ENCODE peak calls at places on chromosomes 3 and 15, in four cellular contexts. M is ACHN; Y is fibroblast of the conjunctiva; U is activated CD4-positive, alpha-beta T cell treated with anti-CD3 and anti-CD28 coated beads, Interleukin-2, amount 10 ng/mL, durations not matched to agents 7 days and 5 days. B is an unnamed sample.

GRCh38 chr15:79474252-79474651 is 42.1 kb downstream of the MINAR1 start:
- DNase-seq in U (no peak), M (no peak), Y (no peak), B (no peak)

GRCh38 chr3:142866841-142867631 is 21.8 kb downstream of the PCOLCE2 start:
- DNase-seq in M (no peak), U (no peak), Y (no peak), B (no peak)

GRCh38 chr3:153961498-153961897 is 159.7 kb upstream of the ARHGEF26 start:
- DNase-seq in Y (no peak), U (no peak), M (no peak), B (no peak)

GRCh38 chr15:58065445-58066041 is at the start of gene ALDH1A2:
- DNase-seq in U (no peak), Y (no peak), M (no peak), B (no peak)

GRCh38 chr3:14407203-14407602 is 4.8 kb downstream of the SLC6A6 start:
- DNase-seq in U (no peak), M (no peak), Y (no peak), B (no peak)

GRCh38 chr3:130849111-130849552 is 44.8 kb upstream of the ATP2C1 start:
- DNase-seq in U (no peak), M (no peak), Y (no peak), B (no peak)

GRCh38 chr15:98599911-98600685 is 48.2 kb upstream of the IGF1R start:
- DNase-seq in Y (peak; percentile 62), U (peak; percentile 65), M (peak; percentile 36), B (no peak)

GRCh38 chr15:92048739-92049138 is 195.2 kb downstream of the SLCO3A1 start:
- DNase-seq in M (no peak), U (no peak), Y (no peak), B (no peak)

GRCh38 chr3:143951351-143951971 is 20.2 kb upstream of the DIPK2A start:
- DNase-seq in Y (peak; percentile 26), U (peak; percentile 46), M (peak; percentile 44), B (peak; percentile 11)

GRCh38 chr3:8622873-8623725 is 21.5 kb downstream of the SSUH2 start:
- DNase-seq in M (peak; percentile 55), U (peak; percentile 35), Y (peak; percentile 45), B (no peak)

GRCh38 chr15:100891316-100892012 is 11.8 kb downstream of the ALDH1A3 start:
- DNase-seq in M (no peak), Y (no peak), U (no peak), B (no peak)

B was measured in brain pericyte.